ENCODE peak calls at places on chromosomes 7 and 10, in six cellular contexts. N is GM12878, W is A549, G is upper lobe of left lung, T is HepG2, J is K562. U is an unnamed sample.

GRCh38 chr7:85172530-85172941 is 14.3 kb downstream of the SEMA3D start:
- ATAC-seq in J (no peak), G (no peak), W (no peak), N (no peak), T (no peak), U (no peak)

GRCh38 chr10:49174261-49174925 is 13.8 kb downstream of the TMEM273 start:
- ATAC-seq in G (no peak), W (no peak), J (peak; percentile 56), T (no peak), N (no peak), U (no peak)

GRCh38 chr10:5619366-5620211 is 46.8 kb downstream of the ASB13 start:
- ATAC-seq in T (peak; percentile 65), G (no peak), N (no peak), W (no peak), J (no peak), U (no peak)

GRCh38 chr7:156111-157007 is 36.0 kb upstream of the FAM20C start:
- ATAC-seq in W (no peak), N (no peak), G (no peak), T (no peak), J (no peak), U (no peak)

GRCh38 chr10:84525120-84525806 is 196.9 kb downstream of the CCSER2 start:
- ATAC-seq in T (peak; percentile 21), G (no peak), W (no peak), N (no peak), J (peak; percentile 93), U (no peak)

GRCh38 chr7:128954830-128955797 is 17.4 kb downstream of the IRF5 start:
- ATAC-seq in J (no peak), G (no peak), W (no peak), N (peak; percentile 87), T (no peak), U (no peak)

GRCh38 chr10:51918921-51919325 is 219.5 kb upstream of the CSTF2T start:
- ATAC-seq in W (no peak), N (no peak), G (no peak), J (no peak), T (no peak), U (no peak)

GRCh38 chr7:124992881-124993562 is 63.4 kb upstream of the POT1 start:
- ATAC-seq in W (peak; percentile 94), N (no peak), G (no peak), T (no peak), J (peak; percentile 94), U (no peak)

GRCh38 chr10:73653701-73654100 is 2.1 kb downstream of the SYNPO2L start:
- ATAC-seq in J (peak; percentile 85), W (peak; percentile 85), N (peak; percentile 65), G (no peak), T (peak; percentile 86), U (no peak)

GRCh38 chr7:40709077-40709964 is 574.5 kb downstream of the SUGCT start:
- ATAC-seq in T (no peak), G (no peak), N (peak; percentile 98), J (no peak), W (no peak), U (no peak)

GRCh38 chr7:22645418-22646181 is 81.4 kb upstream of the IL6 start:
- ATAC-seq in T (no peak), N (no peak), W (no peak), G (no peak), J (no peak), U (no peak)

GRCh38 chr10:117139581-117140524 is 1.8 kb upstream of the VAX1 start:
- ATAC-seq in N (no peak), G (no peak), T (no peak), W (no peak), J (no peak), U (no peak)

GRCh38 chr10:54940418-54940817 is 139.4 kb upstream of the PCDH15 start:
- ATAC-seq in G (no peak), J (no peak), W (no peak), T (no peak), N (no peak), U (no peak)

GRCh38 chr7:20351901-20352300 is 21.2 kb downstream of the ITGB8 start:
- ATAC-seq in J (no peak), N (no peak), T (no peak), G (no peak), W (peak; percentile 56), U (no peak)

GRCh38 chr7:9863542-9863941 is 1110.1 kb upstream of the PHF14 start:
- ATAC-seq in N (no peak), T (no peak), J (no peak), G (no peak), W (no peak), U (no peak)

DNA sequence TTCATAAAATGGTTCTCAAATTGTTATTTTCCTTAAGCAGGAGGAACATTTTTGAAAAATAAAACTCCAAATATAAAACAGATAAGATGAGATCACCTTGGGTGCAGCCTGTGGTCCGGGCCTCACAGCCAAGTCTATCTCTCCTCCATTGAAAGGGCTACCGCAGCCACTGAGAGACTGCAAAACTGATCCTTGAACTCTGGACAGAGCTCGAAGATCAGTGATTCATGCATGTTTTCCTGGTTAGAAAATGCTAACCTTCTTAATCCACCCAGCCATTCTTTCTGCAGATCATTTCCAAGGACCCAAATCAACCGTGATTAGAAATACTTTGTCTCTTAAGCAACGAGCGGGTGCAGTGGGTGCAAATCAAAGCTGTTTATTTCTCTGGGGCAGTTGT is 378.8 kb downstream of the PLXDC2 start:
- ATAC-seq in N (no peak), W (no peak), G (no peak), T (peak; percentile 41), J (no peak), U (no peak)
- TF ChIP-seq EP300 in N (no peak), W (no peak), G (no peak), T (no peak), J (no peak), U (no peak)

DNA sequence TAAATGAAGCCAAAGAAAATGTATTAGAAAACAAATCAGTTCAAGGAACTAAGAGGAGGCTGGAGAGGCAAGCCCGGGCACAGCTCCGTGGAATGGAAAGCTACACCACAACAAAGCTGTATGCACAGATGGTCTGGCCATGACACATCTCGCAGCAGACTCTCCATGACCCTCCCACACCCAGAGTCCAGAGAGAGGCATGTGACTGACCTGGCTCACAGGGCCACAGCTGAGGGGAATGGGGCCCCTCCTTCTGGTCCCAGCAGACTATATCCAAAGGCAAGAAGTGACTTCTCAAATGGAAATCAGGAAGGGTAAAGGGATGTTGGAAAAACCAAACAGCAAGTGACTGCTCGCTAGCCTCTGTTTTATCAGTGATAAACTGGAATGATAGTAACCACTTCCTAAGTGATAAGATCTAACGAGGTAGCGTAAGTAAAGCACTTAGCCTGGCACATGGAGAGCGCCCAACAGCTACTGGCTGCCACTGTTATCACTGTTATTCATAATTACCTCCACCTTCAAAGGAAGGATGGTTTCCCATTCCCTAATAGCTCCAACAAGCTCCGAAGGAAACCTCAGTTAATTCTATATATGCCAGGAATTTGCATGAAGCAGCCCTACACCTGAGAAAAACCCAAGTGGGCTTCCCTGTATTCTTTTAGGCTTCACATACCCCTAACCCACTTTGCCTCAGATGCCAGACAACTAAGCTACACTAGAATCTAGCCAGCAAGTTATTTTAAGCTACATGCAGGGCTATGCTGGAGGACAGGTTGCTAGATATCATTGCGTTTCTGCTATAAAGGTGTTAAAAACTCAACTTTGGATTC is 8.4 kb downstream of the OSBPL3 start:
- ATAC-seq in J (peak; percentile 86), N (peak; percentile 28), G (no peak), T (peak; percentile 95), W (peak; percentile 67), U (no peak)
- TF ChIP-seq EP300 in J (no peak), N (no peak), G (no peak), T (no peak), W (no peak), U (no peak)

DNA sequence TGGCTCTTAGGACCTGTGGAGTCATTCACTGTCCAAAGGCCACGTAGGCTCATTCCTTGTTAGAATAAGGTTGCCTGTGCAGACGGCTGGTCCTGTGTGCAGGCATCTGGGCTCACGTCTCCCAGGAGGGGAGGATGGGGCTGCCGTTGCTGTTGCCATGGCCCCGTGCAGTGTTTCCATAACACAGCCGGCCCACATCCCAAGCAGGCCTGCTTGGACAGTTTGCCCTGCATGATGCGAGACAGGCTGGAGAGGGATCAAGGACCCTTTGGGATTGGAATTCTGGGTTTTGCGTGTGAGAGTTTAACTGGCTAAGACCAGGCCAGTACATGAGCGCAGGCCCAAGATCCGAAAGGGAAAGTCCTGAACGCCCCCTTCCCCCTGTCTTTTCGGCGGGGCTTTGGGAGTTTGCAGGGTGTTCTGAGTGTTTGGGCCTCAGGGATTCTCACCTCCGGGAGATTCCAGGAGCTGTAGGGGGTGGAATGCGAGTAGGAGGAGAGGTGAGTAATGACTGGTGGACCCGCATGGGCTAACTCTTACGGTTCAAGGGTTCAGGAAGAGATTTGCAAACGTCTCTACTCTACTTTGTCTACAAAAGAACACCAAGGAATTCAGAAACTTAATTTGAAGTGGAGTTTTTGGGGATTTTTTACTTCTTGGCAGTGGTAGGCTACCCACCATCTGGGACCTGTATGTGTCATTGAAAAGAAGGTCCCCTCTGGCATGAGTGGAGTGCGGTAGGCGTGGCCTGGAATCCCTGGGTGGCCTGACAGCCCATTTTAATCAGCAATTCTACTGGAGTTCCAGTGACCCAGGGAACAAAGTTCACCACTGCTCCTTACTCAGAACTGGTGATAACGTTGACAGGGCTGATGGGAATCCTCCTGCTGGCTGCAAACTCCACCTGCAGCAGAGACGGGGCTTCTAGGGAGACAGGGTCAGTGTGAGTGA is 125.4 kb downstream of the ITIH5 start:
- ATAC-seq in G (peak; percentile 76), J (peak; percentile 51), T (peak; percentile 92), N (no peak), W (peak; percentile 56), U (peak; percentile 86)
- TF ChIP-seq EP300 in G (peak; percentile 27), J (no peak), T (peak; percentile 89), N (no peak), W (no peak), U (no peak)

GRCh38 chr7:14858866-14859265 is 43.7 kb downstream of the DGKB start:
- ATAC-seq in N (peak; percentile 37), J (no peak), W (no peak), G (no peak), T (no peak), U (no peak)

GRCh38 chr7:14855033-14855794 is 47.3 kb downstream of the DGKB start:
- ATAC-seq in J (no peak), W (no peak), T (no peak), N (no peak), G (no peak), U (no peak)

GRCh38 chr7:14861456-14861855 is 41.1 kb downstream of the DGKB start:
- ATAC-seq in T (no peak), G (no peak), N (no peak), W (no peak), J (no peak), U (no peak)

GRCh38 chr7:14859267-14859666 is 43.3 kb downstream of the DGKB start:
- ATAC-seq in N (peak; percentile 44), G (no peak), J (no peak), W (no peak), T (no peak), U (no peak)

GRCh38 chr7:14858410-14858809 is 44.1 kb downstream of the DGKB start:
- ATAC-seq in N (no peak), G (no peak), J (no peak), W (no peak), T (no peak), U (no peak)
- TF ChIP-seq EP300 in N (no peak), G (no peak), J (no peak), W (no peak), T (no peak), U (no peak)

GRCh38 chr10:76885815-76886214 is 751.8 kb downstream of the KCNMA1 start:
- ATAC-seq in W (no peak), J (no peak), G (no peak), T (no peak), N (no peak), U (no peak)
- TF ChIP-seq EP300 in W (no peak), J (no peak), G (no peak), T (no peak), N (no peak), U (no peak)